ENCODE peak calls at places on chromosomes 6 and 20, in six cellular contexts. I, G, C, Q, K and S are unnamed samples.

GRCh38 chr6:137776786-137777185 is 90.3 kb upstream of the TNFAIP3 start:
- DNase-seq in I (no peak), C (no peak), Q (no peak), K (no peak), G (no peak), S (no peak)

GRCh38 chr6:153131037-153131981 is at the start of gene RGS17:
- DNase-seq in K (no peak), Q (peak; percentile 81), G (peak; percentile 35), C (peak; percentile 70), I (peak; percentile 77), S (no peak)

GRCh38 chr6:71420693-71421328 is 132.2 kb downstream of the OGFRL1 start:
- DNase-seq in K (peak; percentile 97), I (peak; percentile 99), C (peak; percentile 91), Q (peak; percentile 91), G (peak; percentile 95), S (peak; percentile 97)

GRCh38 chr6:27238010-27238983 is 9.2 kb upstream of the PRSS16 start:
- DNase-seq in K (no peak), Q (peak; percentile 77), I (no peak), G (no peak), C (peak; percentile 50), S (no peak)

GRCh38 chr6:116971959-116972358 is 94.9 kb downstream of the RFX6 start:
- DNase-seq in C (peak; percentile 60), K (no peak), I (no peak), Q (no peak), G (no peak), S (no peak)

GRCh38 chr6:47439348-47439668 is 38.3 kb upstream of the CD2AP start:
- DNase-seq in K (no peak), I (no peak), G (no peak), C (no peak), Q (no peak), S (no peak)

GRCh38 chr20:61127311-61128044 is 124.6 kb upstream of the CDH4 start:
- DNase-seq in G (no peak), K (no peak), C (peak; percentile 88), I (no peak), Q (no peak), S (no peak)

GRCh38 chr6:55734256-55734655 is 141.1 kb downstream of the BMP5 start:
- DNase-seq in Q (no peak), I (no peak), C (no peak), G (no peak), K (no peak), S (no peak)

GRCh38 chr6:155693573-155694428 is 238.2 kb upstream of the NOX3 start:
- DNase-seq in C (no peak), G (peak; percentile 63), I (no peak), K (no peak), Q (no peak), S (no peak)

GRCh38 chr6:47405273-47405672 is 72.3 kb upstream of the CD2AP start:
- DNase-seq in Q (no peak), I (no peak), G (peak; percentile 35), C (peak; percentile 63), K (no peak), S (no peak)

GRCh38 chr6:40536442-40536841 is 50.7 kb downstream of the LRFN2 start:
- DNase-seq in K (no peak), G (no peak), C (peak; percentile 15), I (no peak), Q (no peak), S (no peak)

GRCh38 chr6:91352285-91352684 is 765.4 kb upstream of the MAP3K7 start:
- DNase-seq in G (no peak), K (no peak), C (no peak), Q (no peak), I (no peak), S (no peak)

GRCh38 chr6:15401769-15402250 is 155.9 kb downstream of the JARID2 start:
- DNase-seq in I (no peak), C (peak; percentile 10), G (no peak), K (no peak), Q (no peak), S (no peak)

GRCh38 chr20:46260480-46260879 is 47.8 kb downstream of the CDH22 start:
- DNase-seq in I (no peak), Q (no peak), K (no peak), C (no peak), G (no peak), S (peak; percentile 88)

GRCh38 chr6:168193816-168194701 is 115.0 kb upstream of the FRMD1 start:
- DNase-seq in G (peak; percentile 24), Q (peak; percentile 63), I (peak; percentile 54), C (peak; percentile 40), K (no peak), S (no peak)

GRCh38 chr20:32893878-32894483 is 35.3 kb downstream of the EFCAB8 start:
- DNase-seq in I (no peak), K (no peak), G (no peak), C (peak; percentile 57), Q (peak; percentile 85), S (no peak)

GRCh38 chr6:20763311-20763710 is 229.1 kb downstream of the CDKAL1 start:
- DNase-seq in I (no peak), C (no peak), Q (no peak), G (no peak), K (no peak), S (no peak)

GRCh38 chr6:84457276-84457675 is 229.8 kb upstream of the CEP162 start:
- DNase-seq in C (no peak), Q (no peak), G (no peak), K (no peak), I (no peak), S (no peak)

GRCh38 chr20:32481311-32482103 is 103.6 kb downstream of the NOL4L start:
- DNase-seq in C (no peak), Q (no peak), I (peak; percentile 76), K (no peak), G (no peak), S (no peak)

GRCh38 chr20:59405226-59405815 is 104.9 kb downstream of the EDN3 start:
- DNase-seq in G (no peak), C (no peak), Q (no peak), K (no peak), I (peak; percentile 32), S (no peak)

GRCh38 chr20:62651285-62652021 is 9.2 kb downstream of the SLCO4A1 start:
- DNase-seq in Q (peak; percentile 57), K (no peak), G (peak; percentile 88), C (no peak), I (peak; percentile 87), S (peak; percentile 57)

GRCh38 chr20:10877345-10877744 is 203.5 kb upstream of the JAG1 start:
- DNase-seq in I (no peak), G (no peak), Q (no peak), C (no peak), K (no peak), S (no peak)

DNA sequence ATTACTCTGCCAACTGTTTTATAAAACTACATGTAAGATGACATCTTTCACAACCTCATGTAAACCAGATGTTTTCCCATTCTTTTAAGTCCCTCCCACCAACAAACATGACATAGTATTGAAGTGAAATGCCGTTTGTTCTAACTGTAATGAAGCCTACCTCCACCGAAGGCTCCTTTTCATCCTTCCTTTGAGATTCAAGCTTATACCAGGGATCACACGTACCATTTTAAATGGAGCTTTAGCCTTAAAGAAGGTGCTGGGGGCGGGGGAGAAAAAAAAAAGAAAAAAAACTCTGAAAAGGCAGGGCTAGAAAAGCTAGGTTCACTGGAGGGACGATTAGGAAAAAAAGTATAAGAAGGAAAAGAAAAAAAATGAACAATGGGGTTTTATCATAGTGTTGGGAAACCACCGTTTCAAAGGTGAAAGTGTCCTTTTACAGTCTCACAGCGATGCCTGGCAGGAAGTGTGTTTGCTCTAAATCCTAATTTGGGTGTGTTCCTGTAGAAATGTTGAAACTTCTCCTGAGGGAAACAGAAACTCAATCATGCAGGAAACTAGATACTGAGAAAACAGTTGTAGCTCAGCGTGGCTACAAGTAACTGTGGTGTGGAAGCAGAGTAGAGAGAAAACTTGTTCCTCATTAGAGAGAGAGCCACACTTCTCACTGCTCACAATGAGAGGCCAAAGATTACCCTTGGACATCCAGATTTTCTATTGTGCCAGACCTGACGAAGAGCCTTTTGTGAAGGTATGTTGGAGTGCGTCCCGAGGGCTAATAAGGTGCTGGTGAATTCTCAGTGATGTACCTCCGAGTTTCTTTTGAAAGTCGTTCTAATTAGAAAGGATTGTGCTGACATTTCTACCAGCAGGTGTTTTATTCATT is 37.6 kb upstream of the HINT3 start:
- DNase-seq in C (peak; percentile 92), I (peak; percentile 67), K (no peak), Q (no peak), G (peak; percentile 52), S (peak; percentile 67)
- TF ChIP-seq POLR2A in C (peak; percentile 8), I (peak; percentile 39), K (no peak), Q (no peak), G (no peak), S (peak; percentile 84)

GRCh38 chr6:90135672-90136071 is 161.0 kb downstream of the BACH2 start:
- DNase-seq in K (no peak), C (peak; percentile 6), G (no peak), Q (no peak), I (no peak), S (no peak)
- TF ChIP-seq POLR2A in K (no peak), C (no peak), G (no peak), Q (no peak), I (no peak), S (no peak)

GRCh38 chr20:9068232-9068781 is 580 bp upstream of the PLCB4 start:
- DNase-seq in K (no peak), I (peak; percentile 70), Q (peak; percentile 84), C (peak; percentile 72), G (peak; percentile 70), S (no peak)
- TF ChIP-seq POLR2A in K (no peak), I (no peak), Q (no peak), C (peak; percentile 68), G (no peak), S (no peak)

DNA sequence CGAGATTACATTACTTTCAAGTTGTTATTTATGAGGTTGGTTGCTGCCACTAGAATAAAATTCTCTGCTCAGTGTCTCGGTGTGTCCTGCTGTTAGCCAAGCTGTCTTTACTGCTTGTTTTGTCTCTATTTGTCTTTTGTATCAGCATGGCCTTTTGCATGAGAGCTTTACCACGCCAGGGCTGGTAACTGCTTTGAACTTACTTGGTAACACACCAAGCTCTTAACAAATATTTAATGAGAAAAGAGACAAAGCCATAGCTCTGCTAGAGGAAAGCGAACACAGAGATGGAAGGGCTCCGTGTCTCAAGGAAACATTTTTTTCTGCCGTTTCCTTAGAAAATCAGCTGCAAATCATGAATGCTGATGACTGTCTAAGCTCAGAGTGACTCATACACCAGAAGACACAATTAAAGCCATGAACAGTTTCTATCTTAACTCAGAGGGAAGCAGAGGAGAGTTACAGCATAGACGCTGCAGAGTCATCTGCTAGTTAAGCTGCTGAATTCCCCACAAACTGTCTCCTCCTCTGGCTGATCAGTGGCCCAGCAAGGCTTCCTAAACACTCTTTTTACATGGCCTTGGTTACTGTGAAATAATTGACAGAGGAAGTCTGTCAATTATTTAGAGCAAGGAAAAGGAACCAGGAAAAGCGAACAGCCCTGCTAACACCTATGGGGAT is 44.8 kb downstream of the AGPAT4 start:
- DNase-seq in K (no peak), I (no peak), C (no peak), G (no peak), Q (no peak), S (no peak)
- TF ChIP-seq POLR2A in K (no peak), I (no peak), C (no peak), G (no peak), Q (no peak), S (no peak)